ENCODE peak calls at places on chromosomes 11 and 22, in eight cellular contexts. One of them, this sample, is unnamed. For H3K4me1, the result is how much of the 10 kb centered on the place peaks cover.

GRCh38 chr11:19345848-19346681 is 105.3 kb upstream of the E2F8 start:
- DNase-seq in adrenal gland: no peak
- DNase-seq in tibial nerve: no peak
- DNase-seq in GM12878: no peak
- DNase-seq in breast epithelium: no peak
- DNase-seq in IMR-90: no peak
- DNase-seq in transverse colon: no peak
- DNase-seq in right lobe of liver: peak
- DNase-seq in this sample: peak

GRCh38 chr11:122804161-122804560 is 34.1 kb upstream of the CRTAM start:
- DNase-seq in tibial nerve: no peak
- DNase-seq in right lobe of liver: no peak
- DNase-seq in breast epithelium: no peak
- DNase-seq in GM12878: no peak
- DNase-seq in transverse colon: no peak
- DNase-seq in adrenal gland: no peak
- DNase-seq in IMR-90: no peak
- DNase-seq in this sample: no peak

GRCh38 chr11:116601734-116602636 is 170.8 kb downstream of the BUD13 start:
- DNase-seq in transverse colon: no peak
- DNase-seq in breast epithelium: peak
- DNase-seq in right lobe of liver: no peak
- DNase-seq in GM12878: no peak
- DNase-seq in IMR-90: peak
- DNase-seq in adrenal gland: no peak
- DNase-seq in tibial nerve: no peak
- DNase-seq in this sample: no peak

GRCh38 chr11:8604078-8604723 is 10.2 kb upstream of the STK33 start:
- DNase-seq in transverse colon: peak
- DNase-seq in IMR-90: peak
- DNase-seq in right lobe of liver: no peak
- DNase-seq in tibial nerve: no peak
- DNase-seq in breast epithelium: no peak
- DNase-seq in GM12878: no peak
- DNase-seq in adrenal gland: peak
- DNase-seq in this sample: peak

GRCh38 chr11:56905936-56906335 is 82.8 kb upstream of the OR5AK2 start:
- DNase-seq in right lobe of liver: no peak
- DNase-seq in breast epithelium: no peak
- DNase-seq in IMR-90: no peak
- DNase-seq in tibial nerve: no peak
- DNase-seq in transverse colon: no peak
- DNase-seq in GM12878: no peak
- DNase-seq in adrenal gland: no peak
- DNase-seq in this sample: no peak

GRCh38 chr11:92505689-92506088 is 281.1 kb downstream of the FAT3 start:
- DNase-seq in GM12878: no peak
- DNase-seq in transverse colon: no peak
- DNase-seq in breast epithelium: no peak
- DNase-seq in right lobe of liver: no peak
- DNase-seq in IMR-90: no peak
- DNase-seq in tibial nerve: no peak
- DNase-seq in adrenal gland: no peak
- DNase-seq in this sample: no peak

GRCh38 chr11:1292018-1292643 is 17.3 kb downstream of the TOLLIP start:
- DNase-seq in GM12878: no peak
- DNase-seq in transverse colon: no peak
- DNase-seq in tibial nerve: no peak
- DNase-seq in breast epithelium: peak
- DNase-seq in right lobe of liver: no peak
- DNase-seq in IMR-90: no peak
- DNase-seq in adrenal gland: no peak
- DNase-seq in this sample: no peak

GRCh38 chr11:26319906-26320305 is 12.0 kb upstream of the ANO3 start:
- DNase-seq in IMR-90: no peak
- DNase-seq in right lobe of liver: no peak
- DNase-seq in breast epithelium: no peak
- DNase-seq in adrenal gland: no peak
- DNase-seq in transverse colon: no peak
- DNase-seq in GM12878: no peak
- DNase-seq in tibial nerve: no peak
- DNase-seq in this sample: no peak

GRCh38 chr11:110366234-110366633 is 63.5 kb upstream of the FDX1 start:
- DNase-seq in GM12878: no peak
- DNase-seq in IMR-90: peak
- DNase-seq in right lobe of liver: peak
- DNase-seq in breast epithelium: peak
- DNase-seq in transverse colon: no peak
- DNase-seq in tibial nerve: no peak
- DNase-seq in adrenal gland: peak
- DNase-seq in this sample: peak

GRCh38 chr11:47259178-47259977 is 1.6 kb downstream of the NR1H3 start:
- DNase-seq in GM12878: no peak
- DNase-seq in transverse colon: peak
- DNase-seq in breast epithelium: no peak
- DNase-seq in adrenal gland: peak
- DNase-seq in tibial nerve: no peak
- DNase-seq in IMR-90: peak
- DNase-seq in right lobe of liver: no peak
- DNase-seq in this sample: peak

GRCh38 chr11:47506363-47506762 is 46.6 kb downstream of the CELF1 start:
- DNase-seq in tibial nerve: no peak
- DNase-seq in breast epithelium: no peak
- DNase-seq in transverse colon: no peak
- DNase-seq in adrenal gland: no peak
- DNase-seq in GM12878: no peak
- DNase-seq in IMR-90: peak
- DNase-seq in right lobe of liver: no peak
- DNase-seq in this sample: no peak

GRCh38 chr11:76579047-76579751 is 91.3 kb downstream of the LRRC32 start:
- DNase-seq in IMR-90: no peak
- DNase-seq in breast epithelium: no peak
- DNase-seq in right lobe of liver: no peak
- DNase-seq in GM12878: no peak
- DNase-seq in adrenal gland: peak
- DNase-seq in tibial nerve: no peak
- DNase-seq in transverse colon: no peak
- DNase-seq in this sample: peak

GRCh38 chr11:34343153-34343552 is 14.7 kb downstream of the ABTB2 start:
- DNase-seq in breast epithelium: no peak
- DNase-seq in GM12878: no peak
- DNase-seq in right lobe of liver: no peak
- DNase-seq in IMR-90: peak
- DNase-seq in transverse colon: no peak
- DNase-seq in tibial nerve: no peak
- DNase-seq in adrenal gland: no peak
- DNase-seq in this sample: no peak

GRCh38 chr22:36369922-36370781 is 17.6 kb downstream of the MYH9 start:
- DNase-seq in IMR-90: peak
- DNase-seq in GM12878: no peak
- DNase-seq in right lobe of liver: no peak
- DNase-seq in tibial nerve: no peak
- DNase-seq in transverse colon: peak
- DNase-seq in breast epithelium: no peak
- DNase-seq in adrenal gland: peak
- DNase-seq in this sample: peak
- TF ChIP-seq POLR2A in IMR-90: no peak
- TF ChIP-seq POLR2A in GM12878: no peak
- TF ChIP-seq POLR2A in right lobe of liver: no peak
- TF ChIP-seq POLR2A in tibial nerve: no peak
- TF ChIP-seq POLR2A in transverse colon: peak
- TF ChIP-seq POLR2A in breast epithelium: no peak
- TF ChIP-seq POLR2A in adrenal gland: no peak
- TF ChIP-seq POLR2A in this sample: no peak

GRCh38 chr11:114291847-114292680 is 4.1 kb upstream of the NNMT start:
- DNase-seq in right lobe of liver: no peak
- DNase-seq in GM12878: no peak
- DNase-seq in adrenal gland: no peak
- DNase-seq in tibial nerve: no peak
- DNase-seq in transverse colon: no peak
- DNase-seq in breast epithelium: no peak
- DNase-seq in IMR-90: peak
- DNase-seq in this sample: no peak

GRCh38 chr11:114295676-114296081 is 520 bp upstream of the NNMT start:
- DNase-seq in GM12878: no peak
- DNase-seq in breast epithelium: no peak
- DNase-seq in tibial nerve: no peak
- DNase-seq in right lobe of liver: no peak
- DNase-seq in IMR-90: no peak
- DNase-seq in adrenal gland: no peak
- DNase-seq in transverse colon: no peak
- DNase-seq in this sample: no peak

GRCh38 chr11:114290503-114291239 is 5.5 kb upstream of the NNMT start:
- DNase-seq in right lobe of liver: no peak
- DNase-seq in transverse colon: no peak
- DNase-seq in tibial nerve: no peak
- DNase-seq in GM12878: no peak
- DNase-seq in adrenal gland: no peak
- DNase-seq in IMR-90: no peak
- DNase-seq in breast epithelium: no peak
- DNase-seq in this sample: no peak

GRCh38 chr11:114291381-114291780 is 4.8 kb upstream of the NNMT start:
- DNase-seq in GM12878: no peak
- DNase-seq in IMR-90: peak
- DNase-seq in breast epithelium: no peak
- DNase-seq in tibial nerve: no peak
- DNase-seq in right lobe of liver: no peak
- DNase-seq in adrenal gland: no peak
- DNase-seq in transverse colon: no peak
- DNase-seq in this sample: no peak

GRCh38 chr11:114293201-114293711 is 2.9 kb upstream of the NNMT start:
- DNase-seq in adrenal gland: no peak
- DNase-seq in breast epithelium: no peak
- DNase-seq in GM12878: no peak
- DNase-seq in right lobe of liver: no peak
- DNase-seq in transverse colon: no peak
- DNase-seq in tibial nerve: no peak
- DNase-seq in IMR-90: no peak
- DNase-seq in this sample: no peak
- H3K4me1 ChIP-seq in adrenal gland: under half
- H3K4me1 ChIP-seq in breast epithelium: under half
- H3K4me1 ChIP-seq in GM12878: under half
- H3K4me1 ChIP-seq in right lobe of liver: under half
- H3K4me1 ChIP-seq in transverse colon: under half
- H3K4me1 ChIP-seq in tibial nerve: half or more
- H3K4me1 ChIP-seq in IMR-90: under half
- H3K4me1 ChIP-seq in this sample: under half

GRCh38 chr11:111601636-111601978 is 642 bp upstream of the SIK2 start:
- DNase-seq in adrenal gland: no peak
- DNase-seq in right lobe of liver: no peak
- DNase-seq in GM12878: no peak
- DNase-seq in breast epithelium: no peak
- DNase-seq in transverse colon: no peak
- DNase-seq in IMR-90: no peak
- DNase-seq in tibial nerve: no peak
- DNase-seq in this sample: no peak
- TF ChIP-seq POLR2A in adrenal gland: no peak
- TF ChIP-seq POLR2A in right lobe of liver: no peak
- TF ChIP-seq POLR2A in GM12878: no peak
- TF ChIP-seq POLR2A in breast epithelium: no peak
- TF ChIP-seq POLR2A in transverse colon: no peak
- TF ChIP-seq POLR2A in IMR-90: no peak
- TF ChIP-seq POLR2A in tibial nerve: no peak
- TF ChIP-seq POLR2A in this sample: no peak

GRCh38 chr22:46044718-46045458 is 67.9 kb upstream of the WNT7B start:
- DNase-seq in transverse colon: peak
- DNase-seq in GM12878: no peak
- DNase-seq in tibial nerve: no peak
- DNase-seq in breast epithelium: no peak
- DNase-seq in right lobe of liver: peak
- DNase-seq in IMR-90: no peak
- DNase-seq in adrenal gland: no peak
- DNase-seq in this sample: peak
- H3K4me1 ChIP-seq in transverse colon: half or more
- H3K4me1 ChIP-seq in GM12878: under half
- H3K4me1 ChIP-seq in tibial nerve: half or more
- H3K4me1 ChIP-seq in breast epithelium: under half
- H3K4me1 ChIP-seq in right lobe of liver: under half
- H3K4me1 ChIP-seq in IMR-90: under half
- H3K4me1 ChIP-seq in adrenal gland: under half
- H3K4me1 ChIP-seq in this sample: half or more